ENCODE peak calls at places on chromosomes 12 and 14, in four cellular contexts. One of them, this sample, is unnamed.

GRCh38 chr12:88163371-88163770 is 21.3 kb downstream of the TMTC3 start:
- DNase-seq in K562: no peak
- DNase-seq in A549: no peak
- DNase-seq in IMR-90: no peak
- DNase-seq in this sample: no peak

GRCh38 chr12:8887285-8887715 is 27.0 kb upstream of the PHC1 start:
- DNase-seq in K562: peak
- DNase-seq in A549: no peak
- DNase-seq in IMR-90: peak
- DNase-seq in this sample: no peak

GRCh38 chr12:87127272-87127671 is 871.1 kb upstream of the MGAT4C start:
- DNase-seq in K562: no peak
- DNase-seq in A549: no peak
- DNase-seq in IMR-90: peak
- DNase-seq in this sample: no peak

GRCh38 chr14:95530461-95531170 is 4.2 kb upstream of the GLRX5 start:
- DNase-seq in K562: peak
- DNase-seq in A549: no peak
- DNase-seq in IMR-90: no peak
- DNase-seq in this sample: no peak

GRCh38 chr14:94966344-94966743 is 191.0 kb downstream of the DICER1 start:
- DNase-seq in K562: no peak
- DNase-seq in A549: no peak
- DNase-seq in IMR-90: no peak
- DNase-seq in this sample: no peak

GRCh38 chr12:81017792-81018191 is 60.1 kb upstream of the ACSS3 start:
- DNase-seq in K562: no peak
- DNase-seq in A549: no peak
- DNase-seq in IMR-90: no peak
- DNase-seq in this sample: no peak

GRCh38 chr12:124303579-124304313 is 8.9 kb downstream of the RFLNA start:
- DNase-seq in K562: no peak
- DNase-seq in A549: no peak
- DNase-seq in IMR-90: no peak
- DNase-seq in this sample: no peak

GRCh38 chr12:8989425-8989824 is at the start of gene KLRG1:
- DNase-seq in K562: no peak
- DNase-seq in A549: no peak
- DNase-seq in IMR-90: no peak
- DNase-seq in this sample: no peak

GRCh38 chr14:26873556-26873955 is 275.7 kb upstream of the NOVA1 start:
- DNase-seq in K562: no peak
- DNase-seq in A549: no peak
- DNase-seq in IMR-90: no peak
- DNase-seq in this sample: no peak

GRCh38 chr12:122852336-122853275 is 17.3 kb downstream of the HIP1R start:
- DNase-seq in K562: no peak
- DNase-seq in A549: no peak
- DNase-seq in IMR-90: no peak
- DNase-seq in this sample: no peak

GRCh38 chr12:109777544-109777943 is 55.7 kb downstream of the TRPV4 start:
- DNase-seq in K562: peak
- DNase-seq in A549: peak
- DNase-seq in IMR-90: peak
- DNase-seq in this sample: peak

GRCh38 chr14:68966872-68967301 is 12.2 kb downstream of the ACTN1 start:
- DNase-seq in K562: peak
- DNase-seq in A549: no peak
- DNase-seq in IMR-90: no peak
- DNase-seq in this sample: no peak

GRCh38 chr14:29584992-29585391 is 342.7 kb downstream of the PRKD1 start:
- DNase-seq in K562: no peak
- DNase-seq in A549: peak
- DNase-seq in IMR-90: peak
- DNase-seq in this sample: peak

GRCh38 chr14:23052182-23052623 is 5.1 kb downstream of the CDH24 start:
- DNase-seq in K562: peak
- DNase-seq in A549: peak
- DNase-seq in IMR-90: no peak
- DNase-seq in this sample: peak

GRCh38 chr12:56574210-56574609 is 52.6 kb downstream of the RBMS2 start:
- DNase-seq in K562: no peak
- DNase-seq in A549: no peak
- DNase-seq in IMR-90: peak
- DNase-seq in this sample: no peak

GRCh38 chr12:127231366-127231765 is 1035.6 kb upstream of the TMEM132C start:
- DNase-seq in K562: no peak
- DNase-seq in A549: no peak
- DNase-seq in IMR-90: no peak
- DNase-seq in this sample: no peak

GRCh38 chr12:124837958-124838803 is 25.5 kb downstream of the SCARB1 start:
- DNase-seq in K562: no peak
- DNase-seq in A549: peak
- DNase-seq in IMR-90: peak
- DNase-seq in this sample: peak

GRCh38 chr12:128021561-128021960 is 245.4 kb upstream of the TMEM132C start:
- DNase-seq in K562: no peak
- DNase-seq in A549: no peak
- DNase-seq in IMR-90: no peak
- DNase-seq in this sample: no peak

GRCh38 chr12:29103539-29103974 is 45.5 kb upstream of the FAR2 start:
- DNase-seq in K562: no peak
- DNase-seq in A549: no peak
- DNase-seq in IMR-90: no peak
- DNase-seq in this sample: no peak

GRCh38 chr12:14554281-14555008 is 13.2 kb downstream of the PLBD1 start:
- DNase-seq in K562: peak
- DNase-seq in A549: peak
- DNase-seq in IMR-90: no peak
- DNase-seq in this sample: no peak

GRCh38 chr12:4272014-4272975 is 1.3 kb upstream of the CCND2 start:
- DNase-seq in K562: peak
- DNase-seq in A549: no peak
- DNase-seq in IMR-90: peak
- DNase-seq in this sample: no peak

GRCh38 chr14:48382961-48383360 is 707.6 kb upstream of the MDGA2 start:
- DNase-seq in K562: no peak
- DNase-seq in A549: no peak
- DNase-seq in IMR-90: no peak
- DNase-seq in this sample: no peak

GRCh38 chr12:121003650-121004049 is 12.6 kb downstream of the C12orf43 start:
- DNase-seq in K562: no peak
- DNase-seq in A549: peak
- DNase-seq in IMR-90: no peak
- DNase-seq in this sample: peak

GRCh38 chr12:113547157-113547556 is 75.5 kb upstream of the LHX5 start:
- DNase-seq in K562: no peak
- DNase-seq in A549: no peak
- DNase-seq in IMR-90: no peak
- DNase-seq in this sample: no peak

GRCh38 chr12:14934511-14934910 is 3.8 kb downstream of the ERP27 start:
- DNase-seq in K562: no peak
- DNase-seq in A549: no peak
- DNase-seq in IMR-90: no peak
- DNase-seq in this sample: no peak

DNA sequence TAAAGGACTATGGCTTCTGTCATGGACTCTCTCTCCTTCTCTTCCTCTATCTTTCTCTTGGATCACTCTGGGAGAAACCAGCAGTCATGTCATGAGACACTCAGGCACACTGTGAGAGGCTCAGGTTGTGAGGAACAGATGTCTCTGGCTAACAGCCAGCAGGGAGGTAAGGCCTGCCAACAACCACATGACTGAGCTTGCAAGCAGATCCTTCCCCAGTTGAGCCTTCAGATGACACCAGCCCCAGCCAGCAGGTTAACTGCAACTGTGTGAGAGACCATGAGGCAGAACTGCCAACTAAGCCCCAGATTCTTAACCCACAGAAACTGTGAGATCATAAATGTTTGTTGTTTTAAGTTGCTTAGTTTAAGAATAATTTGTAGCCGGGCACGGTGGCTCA is 90.6 kb downstream of the VCPKMT start:
- DNase-seq in K562: peak
- DNase-seq in A549: peak
- DNase-seq in IMR-90: peak
- DNase-seq in this sample: no peak
- TF ChIP-seq MAZ in K562: no peak
- TF ChIP-seq MAZ in A549: no peak
- TF ChIP-seq MAZ in IMR-90: no peak
- TF ChIP-seq MAZ in this sample: no peak

DNA sequence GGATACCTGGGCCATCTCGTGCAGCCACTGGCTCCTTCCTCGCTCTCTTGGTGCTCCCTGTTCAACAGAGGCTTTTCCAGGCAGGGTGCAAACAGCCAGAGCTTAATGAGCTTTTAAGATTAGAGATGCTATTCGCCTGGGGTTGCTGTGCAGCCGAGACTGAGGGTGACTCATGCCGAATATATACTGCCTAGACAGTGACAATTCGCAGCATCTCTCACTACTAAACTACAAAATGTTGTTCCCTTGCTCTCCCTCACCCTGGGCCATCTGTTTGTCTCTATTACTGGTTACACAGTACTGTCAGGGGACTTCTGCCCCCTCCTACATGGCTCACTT is 26.0 kb upstream of the TESC start:
- DNase-seq in K562: no peak
- DNase-seq in A549: no peak
- DNase-seq in IMR-90: peak
- DNase-seq in this sample: no peak
- TF ChIP-seq MAZ in K562: no peak
- TF ChIP-seq MAZ in A549: no peak
- TF ChIP-seq MAZ in IMR-90: no peak
- TF ChIP-seq MAZ in this sample: no peak

GRCh38 chr12:11705010-11705409 is 55.5 kb downstream of the ETV6 start:
- DNase-seq in K562: no peak
- DNase-seq in A549: peak
- DNase-seq in IMR-90: peak
- DNase-seq in this sample: peak
- TF ChIP-seq MAZ in K562: no peak
- TF ChIP-seq MAZ in A549: no peak
- TF ChIP-seq MAZ in IMR-90: no peak
- TF ChIP-seq MAZ in this sample: no peak

GRCh38 chr12:95473440-95473946 is 459 bp upstream of the METAP2 start:
- DNase-seq in K562: peak
- DNase-seq in A549: peak
- DNase-seq in IMR-90: peak
- DNase-seq in this sample: peak
- TF ChIP-seq MAZ in K562: no peak
- TF ChIP-seq MAZ in A549: no peak
- TF ChIP-seq MAZ in IMR-90: no peak
- TF ChIP-seq MAZ in this sample: no peak

DNA sequence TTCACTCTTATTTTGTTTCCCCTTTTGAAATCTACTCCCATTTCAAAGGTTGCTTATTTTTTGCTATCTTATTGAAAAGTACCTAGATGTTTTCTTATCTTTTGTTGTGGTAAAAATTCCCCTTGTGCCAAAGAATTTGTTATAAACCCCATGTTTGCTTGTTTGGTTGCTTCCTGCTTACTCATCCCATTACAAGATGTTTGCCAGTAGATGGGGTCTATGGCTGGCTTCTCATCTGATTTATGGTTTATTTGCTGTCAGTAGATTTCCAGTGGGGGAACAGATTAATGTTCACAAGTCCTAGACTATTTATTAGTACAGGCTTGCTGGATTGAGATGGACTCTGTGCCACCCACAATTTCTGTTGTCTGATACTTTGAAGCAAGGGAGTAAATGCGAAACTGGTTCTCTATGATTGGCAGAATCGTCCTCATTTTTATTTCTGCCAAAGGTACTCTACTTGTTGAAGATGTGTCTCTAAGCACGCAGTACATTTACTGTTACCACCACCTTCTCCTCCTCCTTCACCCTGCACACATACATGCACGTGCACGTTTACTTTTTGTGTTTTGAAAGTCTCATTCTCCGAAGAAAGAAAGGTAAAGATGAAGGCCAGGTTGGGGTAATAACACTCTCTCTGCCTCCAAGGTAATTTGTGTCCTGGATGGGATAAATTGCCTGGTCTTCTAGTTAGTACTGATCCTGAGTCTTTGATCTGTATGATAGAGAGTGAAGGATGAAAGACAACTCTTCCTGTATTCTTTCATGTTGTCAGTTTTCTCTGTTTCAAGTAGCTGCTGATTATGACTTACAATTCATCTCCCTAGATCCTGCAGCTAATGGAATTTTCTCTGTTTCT is 117.2 kb upstream of the ATP2B1 start:
- DNase-seq in K562: peak
- DNase-seq in A549: peak
- DNase-seq in IMR-90: peak
- DNase-seq in this sample: no peak
- TF ChIP-seq MAZ in K562: no peak
- TF ChIP-seq MAZ in A549: no peak
- TF ChIP-seq MAZ in IMR-90: no peak
- TF ChIP-seq MAZ in this sample: no peak

This sample was measured in HepG2.